ENCODE peak calls at places on chromosomes 3 and 15, in eight cellular contexts. B, A, L, S, Q, J, K and N are unnamed samples.

GRCh38 chr15:81062937-81063336 is 62.2 kb downstream of the TLNRD1 start:
- DNase-seq in A (no peak), B (no peak), Q (no peak), S (no peak), K (no peak), L (no peak), J (no peak), N (no peak)

GRCh38 chr3:49357466-49358216 is 512 bp downstream of the GPX1 start:
- DNase-seq in A (no peak), J (peak), K (peak), Q (no peak), B (peak), L (peak), S (peak), N (no peak)

GRCh38 chr3:10356461-10356897 is 35.6 kb upstream of the SEC13 start:
- DNase-seq in A (no peak), B (no peak), J (no peak), K (no peak), S (no peak), Q (no peak), L (no peak), N (no peak)

GRCh38 chr3:23805228-23805880 is 401 bp upstream of the UBE2E1 start:
- DNase-seq in L (no peak), B (no peak), S (no peak), A (no peak), J (no peak), K (no peak), Q (no peak), N (peak)

GRCh38 chr3:47267490-47267824 is 15.1 kb downstream of the KIF9 start:
- DNase-seq in K (no peak), Q (no peak), L (no peak), B (no peak), J (no peak), A (no peak), S (no peak), N (no peak)

GRCh38 chr3:141112686-141113255 is 61.6 kb downstream of the SPSB4 start:
- DNase-seq in S (no peak), Q (no peak), J (no peak), L (no peak), B (no peak), A (no peak), K (no peak), N (no peak)

GRCh38 chr3:70990190-70990589 is 593.3 kb downstream of the FOXP1 start:
- DNase-seq in K (no peak), A (no peak), Q (no peak), L (no peak), J (no peak), S (no peak), B (no peak), N (no peak)

GRCh38 chr15:26087881-26088280 is 224.8 kb upstream of the ATP10A start:
- DNase-seq in A (no peak), B (no peak), S (no peak), K (no peak), J (no peak), Q (no peak), L (no peak), N (peak)

GRCh38 chr3:175493296-175493695 is 634.2 kb downstream of the NAALADL2 start:
- DNase-seq in Q (no peak), A (no peak), B (no peak), J (no peak), L (no peak), S (no peak), K (no peak), N (no peak)

GRCh38 chr3:2098398-2099027 is at the start of gene CNTN4:
- DNase-seq in Q (peak), B (peak), J (peak), K (no peak), L (no peak), A (no peak), S (no peak), N (peak)

GRCh38 chr15:60721706-60722105 is 242.8 kb upstream of the ICE2 start:
- DNase-seq in B (no peak), Q (no peak), J (peak), L (no peak), S (no peak), K (peak), A (no peak), N (no peak)

GRCh38 chr3:155196131-155197075 is 97.1 kb downstream of the STRIT1 start:
- DNase-seq in L (no peak), K (no peak), J (no peak), A (no peak), B (no peak), Q (no peak), S (no peak), N (no peak)

GRCh38 chr3:157530637-157531300 is 27.6 kb upstream of the VEPH1 start:
- DNase-seq in B (no peak), Q (no peak), L (no peak), A (no peak), K (no peak), J (no peak), S (no peak), N (no peak)

GRCh38 chr15:38885477-38885952 is 320.9 kb upstream of the RASGRP1 start:
- DNase-seq in K (no peak), Q (no peak), B (no peak), L (no peak), A (no peak), J (no peak), S (no peak), N (no peak)

GRCh38 chr3:138725116-138725515 is 109.6 kb downstream of the PIK3CB start:
- DNase-seq in S (no peak), Q (no peak), L (no peak), J (no peak), A (no peak), K (no peak), B (no peak), N (no peak)

GRCh38 chr3:15756505-15756904 is 41.3 kb downstream of the ANKRD28 start:
- DNase-seq in L (no peak), K (no peak), A (no peak), Q (no peak), S (no peak), J (no peak), B (no peak), N (no peak)

GRCh38 chr15:85750807-85751730 is 43.7 kb downstream of the KLHL25 start:
- DNase-seq in B (no peak), A (no peak), Q (no peak), S (no peak), K (no peak), J (peak), L (no peak), N (no peak)

GRCh38 chr15:77475898-77476297 is 55.2 kb downstream of the HMG20A start:
- DNase-seq in B (peak), L (no peak), J (no peak), K (no peak), Q (no peak), A (no peak), S (no peak), N (no peak)

GRCh38 chr15:48144889-48145288 is 24.1 kb downstream of the SLC24A5 start:
- DNase-seq in L (no peak), A (no peak), B (no peak), Q (no peak), S (no peak), K (no peak), J (no peak), N (no peak)

GRCh38 chr3:186105543-186105942 is 3.3 kb downstream of the ETV5 start:
- DNase-seq in Q (no peak), K (no peak), A (no peak), L (no peak), S (no peak), J (no peak), B (peak), N (no peak)

GRCh38 chr3:172339892-172340291 is 108.4 kb downstream of the GHSR start:
- DNase-seq in Q (no peak), J (no peak), K (no peak), A (no peak), L (no peak), B (no peak), S (no peak), N (no peak)

GRCh38 chr3:21704796-21705195 is 46.2 kb downstream of the ZNF385D start:
- DNase-seq in B (no peak), K (no peak), A (no peak), Q (no peak), J (no peak), S (no peak), L (no peak), N (no peak)

GRCh38 chr15:63191895-63192603 is 2.6 kb downstream of the RAB8B start:
- DNase-seq in L (no peak), B (no peak), Q (no peak), A (no peak), S (peak), J (peak), K (no peak), N (no peak)

GRCh38 chr15:45187894-45188830 is at the start of gene SHF:
- DNase-seq in S (peak), J (peak), Q (no peak), A (no peak), K (no peak), B (peak), L (peak), N (peak)

GRCh38 chr3:50567386-50568182 is at the start of gene C3orf18:
- DNase-seq in L (peak), Q (peak), B (peak), J (peak), A (no peak), S (peak), K (peak), N (peak)

GRCh38 chr15:58332676-58333400 is 99.0 kb upstream of the LIPC start:
- DNase-seq in S (no peak), Q (no peak), B (no peak), J (no peak), K (peak), L (no peak), A (no peak), N (no peak)

GRCh38 chr3:153161138-153161713 is 800 bp upstream of the RAP2B start:
- DNase-seq in L (peak), S (peak), K (peak), J (peak), B (peak), A (peak), Q (peak), N (peak)

GRCh38 chr3:48436855-48437254 is 3.1 kb downstream of the CCDC51 start:
- DNase-seq in Q (no peak), J (no peak), B (no peak), S (no peak), K (no peak), A (no peak), L (no peak), N (no peak)

GRCh38 chr3:158651192-158651591 is 6.9 kb downstream of the GFM1 start:
- DNase-seq in A (no peak), S (no peak), L (no peak), B (no peak), K (no peak), Q (no peak), J (no peak), N (no peak)

GRCh38 chr3:112009670-112010069 is 10.9 kb downstream of the TAGLN3 start:
- DNase-seq in B (no peak), S (no peak), Q (no peak), L (no peak), K (no peak), A (no peak), J (no peak), N (no peak)

GRCh38 chr15:74406992-74407705 is 26.6 kb downstream of the SEMA7A start:
- DNase-seq in B (peak), K (peak), L (no peak), Q (no peak), A (no peak), J (no peak), S (no peak), N (peak)

GRCh38 chr3:143142354-143142753 is 22.8 kb downstream of the CHST2 start:
- DNase-seq in J (no peak), S (no peak), B (no peak), L (no peak), Q (no peak), A (no peak), K (no peak), N (no peak)

GRCh38 chr3:129992781-129993180 is 18.3 kb downstream of the TRH start:
- DNase-seq in K (no peak), Q (no peak), A (no peak), J (no peak), S (no peak), B (peak), L (no peak), N (no peak)

GRCh38 chr15:89776274-89777072 is at the start of gene MESP2:
- DNase-seq in S (peak), Q (peak), L (peak), K (peak), A (no peak), J (peak), B (peak), N (peak)

GRCh38 chr15:45704329-45705249 is 69.8 kb downstream of the SQOR start:
- DNase-seq in S (no peak), B (no peak), Q (no peak), K (no peak), J (peak), L (peak), A (no peak), N (peak)